ENCODE peak calls at places on chromosomes 16 and 17, in six cellular contexts. D is cardiac fibroblast, B is colonic mucosa, K is ovary, N is HFF-Myc, F is stomach. C is an unnamed sample.

GRCh38 chr16:2846511-2847310 is 11.3 kb downstream of the PRSS22 start:
- DNase-seq in D (peak), B (no peak), K (no peak), N (no peak), F (no peak), C (peak)

GRCh38 chr17:67421869-67422273 is 44.8 kb downstream of the PITPNC1 start:
- DNase-seq in D (peak), B (peak), K (no peak), N (peak), F (no peak), C (peak)

GRCh38 chr17:7216242-7217112 is 3.2 kb downstream of the DLG4 start:
- DNase-seq in D (no peak), B (no peak), K (peak), N (no peak), F (no peak), C (no peak)

GRCh38 chr16:48611329-48612137 is 1.6 kb upstream of the N4BP1 start:
- DNase-seq in D (no peak), B (peak), K (no peak), N (no peak), F (peak), C (no peak)

GRCh38 chr17:5237541-5238016 is 2.9 kb upstream of the SCIMP start:
- DNase-seq in D (peak), B (peak), K (no peak), N (peak), F (peak), C (peak)

GRCh38 chr17:50865060-50865867 is 890 bp downstream of the TOB1 start:
- DNase-seq in D (peak), B (peak), K (peak), N (no peak), F (peak), C (no peak)

GRCh38 chr17:50904522-50905459 is 38.6 kb upstream of the TOB1 start:
- DNase-seq in D (peak), B (peak), K (peak), N (no peak), F (peak), C (no peak)

GRCh38 chr16:23670137-23670776 is 8.4 kb upstream of the PLK1 start:
- DNase-seq in D (peak), B (no peak), K (no peak), N (no peak), F (no peak), C (peak)

GRCh38 chr16:23354246-23354645 is 52.1 kb downstream of the SCNN1B start:
- DNase-seq in D (no peak), B (no peak), K (no peak), N (no peak), F (no peak), C (no peak)

GRCh38 chr16:66007717-66008116 is 358.8 kb upstream of the CDH5 start:
- DNase-seq in D (peak), B (no peak), K (no peak), N (no peak), F (no peak), C (peak)

GRCh38 chr17:30248786-30249185 is 13.3 kb upstream of the SLC6A4 start:
- DNase-seq in D (peak), B (no peak), K (no peak), N (no peak), F (no peak), C (no peak)

GRCh38 chr16:79772028-79772427 is 171.5 kb upstream of the MAF start:
- DNase-seq in D (no peak), B (peak), K (no peak), N (no peak), F (no peak), C (no peak)

GRCh38 chr17:82605939-82606600 is 42.2 kb downstream of the WDR45B start:
- DNase-seq in D (no peak), B (no peak), K (no peak), N (no peak), F (no peak), C (no peak)

GRCh38 chr16:30637952-30638351 is 12.8 kb upstream of the PRR14 start:
- DNase-seq in D (peak), B (no peak), K (no peak), N (peak), F (no peak), C (no peak)

GRCh38 chr17:62840871-62841270 is 32.8 kb upstream of the MARCHF10 start:
- DNase-seq in D (no peak), B (no peak), K (no peak), N (no peak), F (no peak), C (no peak)

GRCh38 chr16:89167425-89167941 is 4.1 kb upstream of the CDH15 start:
- DNase-seq in D (peak), B (peak), K (peak), N (peak), F (peak), C (peak)

GRCh38 chr17:45743626-45744326 is 40.3 kb upstream of the CRHR1 start:
- DNase-seq in D (no peak), B (no peak), K (no peak), N (no peak), F (no peak), C (no peak)

GRCh38 chr17:7295230-7296180 is 1.1 kb upstream of the YBX2 start:
- DNase-seq in D (no peak), B (peak), K (no peak), N (no peak), F (no peak), C (no peak)

GRCh38 chr16:81616321-81617020 is 162.6 kb upstream of the PLCG2 start:
- DNase-seq in D (peak), B (peak), K (peak), N (no peak), F (peak), C (no peak)

GRCh38 chr16:73831197-73831596 is 465.4 kb upstream of the PSMD7 start:
- DNase-seq in D (no peak), B (no peak), K (no peak), N (no peak), F (no peak), C (no peak)

GRCh38 chr17:20273741-20274500 is 193.4 kb downstream of the LGALS9B start:
- DNase-seq in D (no peak), B (no peak), K (no peak), N (no peak), F (no peak), C (no peak)

GRCh38 chr17:47696717-47697642 is 3.0 kb downstream of the TBKBP1 start:
- DNase-seq in D (no peak), B (no peak), K (no peak), N (no peak), F (no peak), C (no peak)

GRCh38 chr17:19978803-19979202 is 1.2 kb upstream of the AKAP10 start:
- DNase-seq in D (no peak), B (no peak), K (no peak), N (no peak), F (no peak), C (no peak)

GRCh38 chr17:75844530-75845057 is 390 bp upstream of the UNC13D start:
- DNase-seq in D (no peak), B (peak), K (peak), N (no peak), F (peak), C (no peak)

GRCh38 chr17:69608808-69609494 is 194.5 kb downstream of the MAP2K6 start:
- DNase-seq in D (peak), B (no peak), K (no peak), N (peak), F (no peak), C (peak)

GRCh38 chr17:74217036-74217725 is 3.8 kb downstream of the TTYH2 start:
- DNase-seq in D (no peak), B (no peak), K (no peak), N (no peak), F (no peak), C (no peak)

GRCh38 chr16:1003551-1004347 is 22.2 kb downstream of the SOX8 start:
- DNase-seq in D (no peak), B (no peak), K (no peak), N (no peak), F (no peak), C (no peak)

GRCh38 chr16:83085660-83086059 is 458.9 kb downstream of the CDH13 start:
- DNase-seq in D (no peak), B (no peak), K (no peak), N (no peak), F (no peak), C (no peak)

GRCh38 chr17:70961341-70961740 is 792.0 kb downstream of the KCNJ2 start:
- DNase-seq in D (no peak), B (no peak), K (no peak), N (no peak), F (no peak), C (no peak)

GRCh38 chr17:36105718-36106117 is 2.1 kb downstream of the CCL4 start:
- DNase-seq in D (no peak), B (no peak), K (no peak), N (no peak), F (no peak), C (no peak)

GRCh38 chr17:56665864-56666263 is 72.4 kb downstream of the NOG start:
- DNase-seq in D (no peak), B (no peak), K (no peak), N (no peak), F (no peak), C (no peak)

GRCh38 chr17:48760411-48760810 is 31.9 kb upstream of the HOXB13 start:
- DNase-seq in D (no peak), B (peak), K (no peak), N (no peak), F (no peak), C (no peak)

GRCh38 chr17:72388765-72389473 is 268.1 kb downstream of the SOX9 start:
- DNase-seq in D (no peak), B (no peak), K (no peak), N (no peak), F (no peak), C (no peak)

GRCh38 chr16:10080031-10080772 is 102.0 kb downstream of the GRIN2A start:
- DNase-seq in D (peak), B (no peak), K (no peak), N (no peak), F (peak), C (peak)

GRCh38 chr17:47708864-47709541 is 15.0 kb downstream of the TBKBP1 start:
- DNase-seq in D (peak), B (no peak), K (peak), N (no peak), F (peak), C (no peak)

GRCh38 chr17:47935961-47936360 is 5.4 kb upstream of the PNPO start:
- DNase-seq in D (peak), B (no peak), K (no peak), N (peak), F (no peak), C (peak)

GRCh38 chr16:27599606-27600005 is 49.7 kb downstream of the KATNIP start:
- DNase-seq in D (no peak), B (no peak), K (no peak), N (no peak), F (no peak), C (no peak)

GRCh38 chr16:22217890-22218730 is 12.0 kb downstream of the EEF2K start:
- DNase-seq in D (no peak), B (no peak), K (no peak), N (no peak), F (no peak), C (no peak)

GRCh38 chr17:39979021-39979660 is 1.5 kb upstream of the PSMD3 start:
- DNase-seq in D (peak), B (no peak), K (no peak), N (no peak), F (no peak), C (peak)

GRCh38 chr16:85575910-85576309 is 37.2 kb upstream of the GSE1 start:
- DNase-seq in D (no peak), B (no peak), K (no peak), N (no peak), F (no peak), C (no peak)

GRCh38 chr16:85571813-85572619 is 41.1 kb upstream of the GSE1 start:
- DNase-seq in D (no peak), B (no peak), K (no peak), N (no peak), F (no peak), C (no peak)

GRCh38 chr16:85574672-85575475 is 38.2 kb upstream of the GSE1 start:
- DNase-seq in D (no peak), B (no peak), K (no peak), N (no peak), F (peak), C (no peak)

GRCh38 chr16:85573045-85573695 is 40.0 kb upstream of the GSE1 start:
- DNase-seq in D (no peak), B (no peak), K (no peak), N (no peak), F (no peak), C (no peak)

GRCh38 chr16:85573696-85574641 is 39.2 kb upstream of the GSE1 start:
- DNase-seq in D (peak), B (no peak), K (peak), N (no peak), F (no peak), C (no peak)
- TF ChIP-seq CTCF in D (no peak), B (no peak), K (no peak), N (no peak), F (no peak), C (no peak)

GRCh38 chr17:81406117-81406953 is 11.1 kb downstream of the BAHCC1 start:
- DNase-seq in D (no peak), B (peak), K (no peak), N (no peak), F (no peak), C (no peak)

GRCh38 chr17:81403040-81403467 is 7.8 kb downstream of the BAHCC1 start:
- DNase-seq in D (no peak), B (no peak), K (no peak), N (no peak), F (no peak), C (no peak)

GRCh38 chr17:81404557-81405165 is 9.4 kb downstream of the BAHCC1 start:
- DNase-seq in D (no peak), B (peak), K (no peak), N (no peak), F (no peak), C (no peak)

GRCh38 chr17:81403671-81404534 is 8.6 kb downstream of the BAHCC1 start:
- DNase-seq in D (no peak), B (no peak), K (no peak), N (no peak), F (no peak), C (no peak)

DNA sequence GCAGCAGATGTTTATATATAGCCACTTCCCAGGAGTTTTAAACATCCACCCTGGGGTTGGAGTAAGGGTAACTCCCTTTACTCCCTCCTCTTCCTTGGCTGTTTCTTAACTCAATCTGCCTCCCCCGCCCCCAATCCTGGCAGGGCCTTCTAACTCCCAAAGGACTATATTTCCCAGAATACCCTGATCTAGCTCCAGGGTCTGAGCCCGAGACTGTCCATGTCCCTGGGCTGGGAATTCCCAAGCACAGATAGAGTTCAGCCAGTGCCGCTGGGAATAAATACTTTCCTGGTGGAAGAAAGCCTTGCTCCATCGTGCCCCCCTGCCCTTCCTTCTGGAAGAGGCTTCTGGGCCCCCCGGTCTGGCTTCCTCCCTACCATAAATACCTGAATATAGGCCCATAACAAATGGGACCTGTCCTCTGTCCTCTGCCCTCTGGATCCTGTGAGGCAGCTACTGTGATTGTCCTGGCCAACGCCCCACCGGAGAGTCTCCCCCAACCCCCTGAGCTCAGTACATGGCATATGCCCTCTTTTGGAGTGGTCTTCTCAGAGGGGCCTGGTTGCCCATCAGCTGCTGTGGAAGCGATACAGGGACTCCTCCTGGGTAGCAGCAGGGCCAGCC is 10.2 kb downstream of the BAHCC1 start:
- DNase-seq in D (peak), B (no peak), K (peak), N (no peak), F (no peak), C (no peak)
- H3K4me3 ChIP-seq in D (no peak), B (no peak), K (peak), N (no peak), F (no peak), C (no peak)

GRCh38 chr17:59371426-59372099 is 40.1 kb downstream of the YPEL2 start:
- DNase-seq in D (peak), B (peak), K (no peak), N (no peak), F (no peak), C (no peak)
- TF ChIP-seq CTCF in D (no peak), B (no peak), K (no peak), N (no peak), F (no peak), C (no peak)

GRCh38 chr17:17793378-17794214 is 43.2 kb downstream of the SREBF1 start:
- DNase-seq in D (no peak), B (no peak), K (no peak), N (no peak), F (no peak), C (no peak)

GRCh38 chr17:17792143-17792550 is 44.6 kb downstream of the SREBF1 start:
- DNase-seq in D (no peak), B (no peak), K (no peak), N (no peak), F (no peak), C (no peak)

GRCh38 chr17:17790673-17791464 is 45.9 kb downstream of the SREBF1 start:
- DNase-seq in D (no peak), B (no peak), K (no peak), N (no peak), F (no peak), C (no peak)

GRCh38 chr17:17794382-17794781 is 42.4 kb downstream of the SREBF1 start:
- DNase-seq in D (no peak), B (no peak), K (no peak), N (no peak), F (no peak), C (no peak)

DNA sequence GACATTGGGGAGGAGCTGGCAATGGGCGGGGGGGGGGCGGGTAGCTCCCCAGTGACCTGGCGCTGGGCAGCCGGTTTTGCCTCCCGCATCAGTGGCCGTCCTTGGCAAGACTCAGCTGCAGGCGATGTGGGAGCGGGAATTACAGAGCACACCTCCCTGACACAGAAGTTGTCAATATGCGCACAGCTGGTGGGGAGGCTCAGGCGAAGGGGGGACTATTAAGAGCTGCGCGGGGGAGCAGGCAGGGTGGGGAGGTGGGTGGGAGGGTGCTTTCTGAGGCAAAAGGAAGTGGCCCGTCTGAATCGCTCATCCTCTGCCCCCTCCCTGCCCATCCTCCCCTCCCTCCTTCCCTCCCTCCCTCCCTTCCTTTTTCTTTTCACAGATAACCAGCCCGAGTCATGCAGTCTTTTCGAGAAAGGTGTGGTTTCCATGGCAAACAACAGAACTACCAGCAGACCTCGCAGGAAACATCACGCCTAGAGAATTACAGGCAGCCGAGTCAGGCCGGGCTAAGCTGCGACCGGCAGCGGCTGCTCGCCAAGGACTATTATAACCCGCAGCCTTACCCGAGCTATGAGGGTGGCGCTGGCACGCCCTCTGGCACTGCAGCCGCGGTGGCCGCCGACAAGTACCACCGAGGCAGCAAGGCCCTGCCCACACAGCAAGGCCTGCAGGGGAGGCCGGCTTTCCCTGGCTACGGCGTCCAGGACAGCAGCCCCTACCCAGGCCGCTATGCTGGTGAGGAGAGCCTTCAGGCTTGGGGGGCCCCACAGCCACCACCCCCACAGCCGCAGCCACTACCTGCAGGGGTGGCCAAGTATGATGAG is 44.0 kb downstream of the SREBF1 start:
- DNase-seq in D (peak), B (no peak), K (peak), N (no peak), F (peak), C (no peak)
- H3K4me3 ChIP-seq in D (no peak), B (no peak), K (no peak), N (no peak), F (no peak), C (no peak)

GRCh38 chr16:24939224-24939623 is 75.9 kb downstream of the ARHGAP17 start:
- DNase-seq in D (no peak), B (no peak), K (no peak), N (no peak), F (no peak), C (no peak)
- TF ChIP-seq CTCF in D (no peak), B (no peak), K (no peak), N (no peak), F (no peak), C (no peak)

GRCh38 chr17:13558588-13558987 is 43.1 kb downstream of the HS3ST3A1 start:
- DNase-seq in D (peak), B (no peak), K (no peak), N (no peak), F (no peak), C (no peak)

GRCh38 chr17:13562271-13562800 is 39.4 kb downstream of the HS3ST3A1 start:
- DNase-seq in D (no peak), B (no peak), K (peak), N (peak), F (no peak), C (peak)

GRCh38 chr17:13560935-13561334 is 40.8 kb downstream of the HS3ST3A1 start:
- DNase-seq in D (no peak), B (no peak), K (no peak), N (no peak), F (no peak), C (no peak)

GRCh38 chr17:13563916-13564315 is 37.8 kb downstream of the HS3ST3A1 start:
- DNase-seq in D (peak), B (no peak), K (no peak), N (no peak), F (no peak), C (no peak)

GRCh38 chr17:13561606-13562270 is 40.0 kb downstream of the HS3ST3A1 start:
- DNase-seq in D (peak), B (peak), K (no peak), N (no peak), F (no peak), C (no peak)
- H3K4me3 ChIP-seq in D (no peak), B (no peak), K (no peak), N (peak), F (no peak), C (no peak)

GRCh38 chr17:78223061-78223460 is 8.4 kb upstream of the TMEM235 start:
- DNase-seq in D (no peak), B (no peak), K (no peak), N (no peak), F (no peak), C (no peak)
- TF ChIP-seq CTCF in D (no peak), B (no peak), K (no peak), N (no peak), F (no peak), C (no peak)